ENCODE peak calls at places on chromosomes 6 and 20, in eight cellular contexts. V is endothelial cell of umbilical vein, R is heart right ventricle, P is astrocyte, L is tibial artery, I is uterus, M is PC-3, S is esophagus squamous epithelium. Y is an unnamed sample.

GRCh38 chr20:24480523-24480922 is 11.1 kb downstream of the SYNDIG1 start:
- DNase-seq in M (no peak), R (no peak), I (no peak), P (no peak), S (no peak), V (no peak), L (no peak), Y (no peak)

GRCh38 chr20:58852559-58853271 is at the start of gene GNAS:
- DNase-seq in R (peak), L (no peak), S (no peak), P (peak), V (peak), I (peak), M (peak), Y (peak)

GRCh38 chr6:156107514-156108150 is 652.0 kb upstream of the NOX3 start:
- DNase-seq in I (no peak), L (no peak), P (no peak), V (no peak), R (no peak), S (no peak), M (no peak), Y (no peak)

GRCh38 chr20:9200620-9201019 is 131.7 kb downstream of the PLCB4 start:
- DNase-seq in V (no peak), L (no peak), R (no peak), P (peak), M (peak), S (no peak), I (no peak), Y (peak)

GRCh38 chr6:156954191-156954590 is 177.0 kb downstream of the ARID1B start:
- DNase-seq in M (no peak), P (no peak), I (no peak), V (no peak), L (no peak), S (no peak), R (no peak), Y (peak)

GRCh38 chr6:158095031-158095430 is 73.0 kb downstream of the SERAC1 start:
- DNase-seq in I (no peak), V (no peak), S (no peak), P (no peak), R (no peak), M (no peak), L (no peak), Y (no peak)

GRCh38 chr6:8157839-8158238 is 55.5 kb upstream of the EEF1E1 start:
- DNase-seq in L (no peak), S (no peak), I (no peak), R (no peak), V (no peak), M (no peak), P (no peak), Y (no peak)

GRCh38 chr6:150140236-150140969 is 2.4 kb upstream of the PPP1R14C start:
- DNase-seq in L (no peak), I (no peak), V (no peak), P (no peak), M (peak), R (no peak), S (no peak), Y (no peak)

GRCh38 chr6:119395192-119395591 is 45.6 kb upstream of the MAN1A1 start:
- DNase-seq in S (no peak), I (no peak), L (no peak), P (no peak), R (no peak), M (no peak), V (no peak), Y (no peak)

GRCh38 chr20:44748005-44748370 is 2.3 kb downstream of the KCNK15 start:
- DNase-seq in R (no peak), P (no peak), M (peak), I (no peak), S (no peak), V (no peak), L (no peak), Y (no peak)
- TF ChIP-seq CTCF in R (no peak), P (no peak), M (no peak), I (no peak), S (no peak), V (no peak), L (no peak), Y (no peak)

GRCh38 chr6:114342826-114343781 is at the start of gene HS3ST5:
- DNase-seq in L (peak), I (no peak), S (no peak), R (peak), M (peak), P (peak), V (no peak), Y (no peak)
- TF ChIP-seq CTCF in L (no peak), I (no peak), S (no peak), R (peak), M (peak), P (peak), V (no peak), Y (no peak)

GRCh38 chr6:109188115-109188411 is 92.8 kb downstream of the CEP57L1 start:
- DNase-seq in I (no peak), M (no peak), V (no peak), R (no peak), S (no peak), L (no peak), P (no peak), Y (no peak)
- TF ChIP-seq CTCF in I (no peak), M (no peak), V (no peak), R (no peak), S (no peak), L (no peak), P (no peak), Y (peak)

DNA sequence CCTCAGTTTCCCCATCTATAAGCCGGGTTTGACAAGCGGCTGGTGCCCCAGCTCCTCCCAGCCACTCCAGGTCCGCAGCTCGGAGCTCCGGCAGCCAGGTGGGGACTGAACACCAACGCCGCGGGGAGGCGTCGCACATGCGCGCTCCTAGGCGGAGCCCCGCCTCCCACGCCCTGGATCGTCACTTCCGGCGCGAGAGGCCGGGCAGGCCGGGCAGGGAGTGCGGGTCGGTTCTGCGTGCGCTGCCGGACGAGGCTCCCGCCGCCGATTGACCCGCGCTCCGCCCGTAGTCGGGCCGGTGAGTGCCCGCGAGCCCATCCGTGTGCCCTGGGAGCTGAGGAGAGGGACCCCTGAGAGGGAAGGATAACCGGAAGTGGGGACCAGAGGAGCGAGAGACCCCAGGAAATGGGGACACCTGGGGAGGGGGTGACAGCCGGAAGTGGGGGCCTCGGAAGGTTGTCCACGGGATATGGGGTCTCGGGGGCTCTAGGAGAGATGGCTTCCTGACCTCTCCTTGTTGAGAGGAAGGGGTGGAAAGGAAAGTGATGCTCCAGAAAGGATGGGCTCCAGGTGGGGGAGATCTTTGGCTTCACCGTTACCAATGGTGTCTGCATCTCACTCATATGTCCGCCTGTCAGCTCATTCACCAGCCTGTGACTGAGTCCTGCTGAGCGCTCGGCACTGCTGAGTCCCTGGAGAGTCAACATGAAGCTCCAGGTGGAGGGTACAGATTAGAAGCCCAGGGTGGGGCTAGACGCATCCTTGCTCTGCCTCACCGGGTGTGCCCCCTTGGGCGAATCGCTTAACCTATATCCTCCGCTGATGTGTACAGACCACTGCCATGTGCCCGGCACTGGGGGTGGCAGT is at the start of gene TTPAL:
- DNase-seq in R (peak), S (peak), V (peak), M (peak), L (peak), I (peak), P (peak), Y (peak)
- TF ChIP-seq CTCF in R (peak), S (peak), V (peak), M (peak), L (peak), I (peak), P (no peak), Y (peak)